ENCODE peak calls at places on chromosomes 1 and 21, in nine cellular contexts. One of them, this sample, is unnamed.

GRCh38 chr21:36646645-36647044 is 52.3 kb upstream of the SIM2 start:
- DNase-seq in suprapubic skin: no peak
- DNase-seq in MM.1S: no peak
- DNase-seq in cardiac muscle cell: no peak
- DNase-seq in endothelial cell of umbilical vein: no peak
- DNase-seq in pancreas: no peak
- DNase-seq in NT2/D1: no peak
- DNase-seq in heart left ventricle: no peak
- DNase-seq in lung: no peak
- DNase-seq in this sample: no peak

GRCh38 chr1:170959385-170959784 is 24.1 kb downstream of the MROH9 start:
- DNase-seq in suprapubic skin: no peak
- DNase-seq in MM.1S: no peak
- DNase-seq in cardiac muscle cell: no peak
- DNase-seq in endothelial cell of umbilical vein: no peak
- DNase-seq in pancreas: no peak
- DNase-seq in NT2/D1: no peak
- DNase-seq in heart left ventricle: no peak
- DNase-seq in lung: no peak
- DNase-seq in this sample: no peak

GRCh38 chr1:2044510-2045319 is 5.5 kb upstream of the PRKCZ start:
- DNase-seq in suprapubic skin: no peak
- DNase-seq in MM.1S: peak; percentile 31
- DNase-seq in cardiac muscle cell: peak; percentile 65
- DNase-seq in endothelial cell of umbilical vein: peak; percentile 45
- DNase-seq in pancreas: peak; percentile 95
- DNase-seq in NT2/D1: no peak
- DNase-seq in heart left ventricle: peak; percentile 57
- DNase-seq in lung: peak; percentile 63
- DNase-seq in this sample: peak; percentile 83

GRCh38 chr1:231039161-231040018 is 664 bp downstream of the FAM89A start:
- DNase-seq in suprapubic skin: no peak
- DNase-seq in MM.1S: peak; percentile 42
- DNase-seq in cardiac muscle cell: peak; percentile 50
- DNase-seq in endothelial cell of umbilical vein: no peak
- DNase-seq in pancreas: peak; percentile 80
- DNase-seq in NT2/D1: no peak
- DNase-seq in heart left ventricle: no peak
- DNase-seq in lung: no peak
- DNase-seq in this sample: peak; percentile 75

GRCh38 chr1:200042437-200043329 is 15.2 kb downstream of the NR5A2 start:
- DNase-seq in suprapubic skin: no peak
- DNase-seq in MM.1S: no peak
- DNase-seq in cardiac muscle cell: no peak
- DNase-seq in endothelial cell of umbilical vein: peak; percentile 64
- DNase-seq in pancreas: peak; percentile 83
- DNase-seq in NT2/D1: no peak
- DNase-seq in heart left ventricle: no peak
- DNase-seq in lung: no peak
- DNase-seq in this sample: no peak

GRCh38 chr1:155193275-155193990 is 14.3 kb downstream of the THBS3 start:
- DNase-seq in suprapubic skin: peak; percentile 93
- DNase-seq in MM.1S: peak; percentile 76
- DNase-seq in cardiac muscle cell: peak; percentile 96
- DNase-seq in endothelial cell of umbilical vein: peak; percentile 91
- DNase-seq in pancreas: peak; percentile 96
- DNase-seq in NT2/D1: no peak
- DNase-seq in heart left ventricle: peak; percentile 89
- DNase-seq in lung: peak; percentile 95
- DNase-seq in this sample: peak; percentile 92

GRCh38 chr1:87224209-87224608 is 104.5 kb upstream of the LMO4 start:
- DNase-seq in suprapubic skin: no peak
- DNase-seq in MM.1S: no peak
- DNase-seq in cardiac muscle cell: peak; percentile 89
- DNase-seq in endothelial cell of umbilical vein: peak; percentile 70
- DNase-seq in pancreas: no peak
- DNase-seq in NT2/D1: no peak
- DNase-seq in heart left ventricle: no peak
- DNase-seq in lung: no peak
- DNase-seq in this sample: no peak

GRCh38 chr1:226962421-226963391 is 22.6 kb downstream of the COQ8A start:
- DNase-seq in suprapubic skin: no peak
- DNase-seq in MM.1S: no peak
- DNase-seq in cardiac muscle cell: no peak
- DNase-seq in endothelial cell of umbilical vein: no peak
- DNase-seq in pancreas: no peak
- DNase-seq in NT2/D1: no peak
- DNase-seq in heart left ventricle: peak; percentile 22
- DNase-seq in lung: no peak
- DNase-seq in this sample: no peak

GRCh38 chr1:227734546-227734857 is 600 bp downstream of the JMJD4 start:
- DNase-seq in suprapubic skin: no peak
- DNase-seq in MM.1S: peak; percentile 35
- DNase-seq in cardiac muscle cell: no peak
- DNase-seq in endothelial cell of umbilical vein: no peak
- DNase-seq in pancreas: no peak
- DNase-seq in NT2/D1: no peak
- DNase-seq in heart left ventricle: no peak
- DNase-seq in lung: no peak
- DNase-seq in this sample: no peak

GRCh38 chr21:44835647-44835973 is 17.7 kb upstream of the SUMO3 start:
- DNase-seq in suprapubic skin: no peak
- DNase-seq in MM.1S: no peak
- DNase-seq in cardiac muscle cell: no peak
- DNase-seq in endothelial cell of umbilical vein: no peak
- DNase-seq in pancreas: peak; percentile 35
- DNase-seq in NT2/D1: no peak
- DNase-seq in heart left ventricle: no peak
- DNase-seq in lung: no peak
- DNase-seq in this sample: no peak

GRCh38 chr1:983736-984475 is 2.0 kb upstream of the PERM1 start:
- DNase-seq in suprapubic skin: no peak
- DNase-seq in MM.1S: no peak
- DNase-seq in cardiac muscle cell: peak; percentile 27
- DNase-seq in endothelial cell of umbilical vein: no peak
- DNase-seq in pancreas: peak; percentile 85
- DNase-seq in NT2/D1: no peak
- DNase-seq in heart left ventricle: peak; percentile 59
- DNase-seq in lung: no peak
- DNase-seq in this sample: peak; percentile 61

GRCh38 chr1:118294817-118295486 is 109.9 kb upstream of the SPAG17 start:
- DNase-seq in suprapubic skin: no peak
- DNase-seq in MM.1S: no peak
- DNase-seq in cardiac muscle cell: peak; percentile 13
- DNase-seq in endothelial cell of umbilical vein: no peak
- DNase-seq in pancreas: no peak
- DNase-seq in NT2/D1: no peak
- DNase-seq in heart left ventricle: no peak
- DNase-seq in lung: no peak
- DNase-seq in this sample: no peak

GRCh38 chr1:236741757-236742156 is 53.3 kb upstream of the MTR start:
- DNase-seq in suprapubic skin: no peak
- DNase-seq in MM.1S: no peak
- DNase-seq in cardiac muscle cell: no peak
- DNase-seq in endothelial cell of umbilical vein: no peak
- DNase-seq in pancreas: no peak
- DNase-seq in NT2/D1: no peak
- DNase-seq in heart left ventricle: no peak
- DNase-seq in lung: no peak
- DNase-seq in this sample: peak; percentile 24

GRCh38 chr1:71228236-71228635 is 147.4 kb upstream of the ZRANB2 start:
- DNase-seq in suprapubic skin: no peak
- DNase-seq in MM.1S: no peak
- DNase-seq in cardiac muscle cell: no peak
- DNase-seq in endothelial cell of umbilical vein: no peak
- DNase-seq in pancreas: no peak
- DNase-seq in NT2/D1: no peak
- DNase-seq in heart left ventricle: no peak
- DNase-seq in lung: no peak
- DNase-seq in this sample: no peak

GRCh38 chr1:30513396-30514136 is 209.8 kb downstream of the MATN1 start:
- DNase-seq in suprapubic skin: peak; percentile 58
- DNase-seq in MM.1S: no peak
- DNase-seq in cardiac muscle cell: no peak
- DNase-seq in endothelial cell of umbilical vein: no peak
- DNase-seq in pancreas: no peak
- DNase-seq in NT2/D1: no peak
- DNase-seq in heart left ventricle: no peak
- DNase-seq in lung: no peak
- DNase-seq in this sample: no peak

GRCh38 chr1:12383786-12384185 is 154.0 kb downstream of the VPS13D start:
- DNase-seq in suprapubic skin: no peak
- DNase-seq in MM.1S: no peak
- DNase-seq in cardiac muscle cell: no peak
- DNase-seq in endothelial cell of umbilical vein: no peak
- DNase-seq in pancreas: no peak
- DNase-seq in NT2/D1: no peak
- DNase-seq in heart left ventricle: no peak
- DNase-seq in lung: no peak
- DNase-seq in this sample: no peak

GRCh38 chr1:113677250-113678158 is 81.8 kb downstream of the PHTF1 start:
- DNase-seq in suprapubic skin: no peak
- DNase-seq in MM.1S: peak; percentile 45
- DNase-seq in cardiac muscle cell: peak; percentile 78
- DNase-seq in endothelial cell of umbilical vein: peak; percentile 67
- DNase-seq in pancreas: no peak
- DNase-seq in NT2/D1: peak; percentile 42
- DNase-seq in heart left ventricle: peak; percentile 39
- DNase-seq in lung: no peak
- DNase-seq in this sample: peak; percentile 60

GRCh38 chr21:27371065-27371464 is 404.2 kb upstream of the ADAMTS5 start:
- DNase-seq in suprapubic skin: no peak
- DNase-seq in MM.1S: no peak
- DNase-seq in cardiac muscle cell: no peak
- DNase-seq in endothelial cell of umbilical vein: no peak
- DNase-seq in pancreas: no peak
- DNase-seq in NT2/D1: no peak
- DNase-seq in heart left ventricle: no peak
- DNase-seq in lung: no peak
- DNase-seq in this sample: no peak

GRCh38 chr1:178644308-178645120 is 80.5 kb upstream of the RALGPS2 start:
- DNase-seq in suprapubic skin: no peak
- DNase-seq in MM.1S: peak; percentile 18
- DNase-seq in cardiac muscle cell: peak; percentile 84
- DNase-seq in endothelial cell of umbilical vein: peak; percentile 93
- DNase-seq in pancreas: peak; percentile 76
- DNase-seq in NT2/D1: no peak
- DNase-seq in heart left ventricle: peak; percentile 43
- DNase-seq in lung: no peak
- DNase-seq in this sample: no peak

GRCh38 chr1:214296860-214297699 is 16.1 kb downstream of the SMYD2 start:
- DNase-seq in suprapubic skin: no peak
- DNase-seq in MM.1S: peak; percentile 32
- DNase-seq in cardiac muscle cell: no peak
- DNase-seq in endothelial cell of umbilical vein: peak; percentile 30
- DNase-seq in pancreas: no peak
- DNase-seq in NT2/D1: no peak
- DNase-seq in heart left ventricle: no peak
- DNase-seq in lung: no peak
- DNase-seq in this sample: no peak

GRCh38 chr1:24966724-24967346 is 36.8 kb upstream of the RUNX3 start:
- DNase-seq in suprapubic skin: no peak
- DNase-seq in MM.1S: no peak
- DNase-seq in cardiac muscle cell: peak; percentile 81
- DNase-seq in endothelial cell of umbilical vein: no peak
- DNase-seq in pancreas: no peak
- DNase-seq in NT2/D1: no peak
- DNase-seq in heart left ventricle: no peak
- DNase-seq in lung: no peak
- DNase-seq in this sample: no peak
- H3K4me1 ChIP-seq in suprapubic skin: peaks cover 6% of the 10 kb centered on the region
- H3K4me1 ChIP-seq in MM.1S: peaks cover 19% of the 10 kb centered on the region
- H3K4me1 ChIP-seq in cardiac muscle cell: no peaks in the 10 kb centered on the region
- H3K4me1 ChIP-seq in endothelial cell of umbilical vein: no peaks in the 10 kb centered on the region
- H3K4me1 ChIP-seq in pancreas: no peaks in the 10 kb centered on the region
- H3K4me1 ChIP-seq in NT2/D1: peaks cover 38% of the 10 kb centered on the region
- H3K4me1 ChIP-seq in heart left ventricle: no peaks in the 10 kb centered on the region
- H3K4me1 ChIP-seq in lung: no peaks in the 10 kb centered on the region
- H3K4me1 ChIP-seq in this sample: no peaks in the 10 kb centered on the region

DNA sequence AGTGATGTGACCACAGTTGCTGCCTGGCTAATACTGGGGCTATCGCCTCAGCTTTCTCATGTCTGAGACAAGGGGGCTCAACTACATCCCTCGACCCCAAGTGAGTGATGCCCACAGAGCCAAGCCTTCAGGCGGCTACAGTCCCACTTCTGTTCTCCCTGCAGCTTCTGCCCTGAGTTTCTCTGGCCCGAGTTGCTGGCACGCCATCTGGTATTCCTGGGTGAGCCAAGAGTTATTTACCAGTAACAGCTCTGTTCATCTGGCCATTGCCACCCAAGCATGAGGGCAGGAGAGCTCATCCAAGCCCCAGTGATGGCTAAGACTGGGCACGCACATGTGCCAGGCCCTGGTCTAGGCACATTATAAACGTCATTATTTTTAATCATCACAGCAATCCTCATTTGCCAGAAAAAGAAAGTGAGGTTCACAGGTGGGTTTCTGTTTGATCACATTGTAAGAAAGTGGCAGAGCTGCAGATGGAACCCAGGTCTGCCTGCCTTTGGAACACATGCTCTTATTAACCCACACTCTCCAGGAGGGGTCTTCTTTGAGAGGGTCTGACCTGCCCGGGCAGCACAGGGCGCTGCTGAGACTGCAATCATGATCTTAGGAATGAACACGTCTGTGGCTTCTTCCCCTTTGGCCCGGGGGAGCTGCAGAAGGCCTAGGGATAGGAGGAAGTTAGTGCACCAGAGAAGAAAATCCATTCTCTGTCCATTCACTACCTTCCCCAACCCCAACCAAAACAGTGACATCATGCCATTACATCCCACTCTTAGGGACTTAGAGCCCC is 27.5 kb downstream of the KCND3 start:
- DNase-seq in suprapubic skin: no peak
- DNase-seq in MM.1S: no peak
- DNase-seq in cardiac muscle cell: no peak
- DNase-seq in endothelial cell of umbilical vein: no peak
- DNase-seq in pancreas: no peak
- DNase-seq in NT2/D1: no peak
- DNase-seq in heart left ventricle: peak; percentile 64
- DNase-seq in lung: no peak
- DNase-seq in this sample: no peak
- H3K36me3 ChIP-seq in suprapubic skin: no peaks in the 10 kb centered on the region
- H3K36me3 ChIP-seq in MM.1S: no peaks in the 10 kb centered on the region
- H3K36me3 ChIP-seq in cardiac muscle cell: no peaks in the 10 kb centered on the region
- H3K36me3 ChIP-seq in endothelial cell of umbilical vein: no peaks in the 10 kb centered on the region
- H3K36me3 ChIP-seq in pancreas: no peaks in the 10 kb centered on the region
- H3K36me3 ChIP-seq in NT2/D1: no peaks in the 10 kb centered on the region
- H3K36me3 ChIP-seq in heart left ventricle: no peaks in the 10 kb centered on the region
- H3K36me3 ChIP-seq in lung: no peaks in the 10 kb centered on the region
- H3K36me3 ChIP-seq in this sample: no peaks in the 10 kb centered on the region

GRCh38 chr1:167667536-167667935 is 37.5 kb downstream of the RCSD1 start:
- DNase-seq in suprapubic skin: no peak
- DNase-seq in MM.1S: no peak
- DNase-seq in cardiac muscle cell: no peak
- DNase-seq in endothelial cell of umbilical vein: no peak
- DNase-seq in pancreas: no peak
- DNase-seq in NT2/D1: no peak
- DNase-seq in heart left ventricle: no peak
- DNase-seq in lung: no peak
- DNase-seq in this sample: no peak
- H3K4me1 ChIP-seq in suprapubic skin: peaks cover 28% of the 10 kb centered on the region
- H3K4me1 ChIP-seq in MM.1S: no peaks in the 10 kb centered on the region
- H3K4me1 ChIP-seq in cardiac muscle cell: peaks cover 59% of the 10 kb centered on the region
- H3K4me1 ChIP-seq in endothelial cell of umbilical vein: no peaks in the 10 kb centered on the region
- H3K4me1 ChIP-seq in pancreas: no peaks in the 10 kb centered on the region
- H3K4me1 ChIP-seq in NT2/D1: peaks cover 18% of the 10 kb centered on the region
- H3K4me1 ChIP-seq in heart left ventricle: peaks cover 29% of the 10 kb centered on the region
- H3K4me1 ChIP-seq in lung: peaks cover 26% of the 10 kb centered on the region
- H3K4me1 ChIP-seq in this sample: no peaks in the 10 kb centered on the region

GRCh38 chr1:52423771-52424170 is 19.4 kb downstream of the PRPF38A start:
- DNase-seq in suprapubic skin: no peak
- DNase-seq in MM.1S: no peak
- DNase-seq in cardiac muscle cell: no peak
- DNase-seq in endothelial cell of umbilical vein: no peak
- DNase-seq in pancreas: no peak
- DNase-seq in NT2/D1: no peak
- DNase-seq in heart left ventricle: peak; percentile 26
- DNase-seq in lung: no peak
- DNase-seq in this sample: no peak
- H3K36me3 ChIP-seq in suprapubic skin: peaks cover 53% of the 10 kb centered on the region
- H3K36me3 ChIP-seq in MM.1S: no peaks in the 10 kb centered on the region
- H3K36me3 ChIP-seq in cardiac muscle cell: peaks cover 32% of the 10 kb centered on the region
- H3K36me3 ChIP-seq in endothelial cell of umbilical vein: no peaks in the 10 kb centered on the region
- H3K36me3 ChIP-seq in pancreas: no peaks in the 10 kb centered on the region
- H3K36me3 ChIP-seq in NT2/D1: peaks cover 64% of the 10 kb centered on the region
- H3K36me3 ChIP-seq in heart left ventricle: peaks cover 89% of the 10 kb centered on the region
- H3K36me3 ChIP-seq in lung: no peaks in the 10 kb centered on the region
- H3K36me3 ChIP-seq in this sample: no peaks in the 10 kb centered on the region